ENCODE peak calls at places on chromosomes 5 and 9, in seven cellular contexts. H is ACHN; Y is fibroblast of mammary gland; W is ascending aorta; D is coronary artery; C is keratinocyte; P is activated CD4-positive, alpha-beta T cell treated with anti-CD3 and anti-CD28 coated beads, Interleukin-2, amount 50 U/mL, for 1 hour. N is an unnamed sample.

GRCh38 chr9:135893104-135893503 is 14.2 kb downstream of the CAMSAP1 start:
- DNase-seq in P (no peak), D (no peak), Y (no peak), C (no peak), H (no peak), W (no peak), N (no peak)

GRCh38 chr9:74497750-74498615 is 848 bp downstream of the RORB start:
- DNase-seq in P (no peak), W (peak), H (no peak), Y (peak), C (no peak), D (no peak), N (peak)

GRCh38 chr9:119368681-119369581 is at the start of gene BRINP1:
- DNase-seq in H (peak), P (no peak), Y (peak), D (no peak), C (no peak), W (no peak), N (no peak)

GRCh38 chr5:81994679-81995078 is 22.9 kb downstream of the ATG10 start:
- DNase-seq in C (no peak), Y (peak), H (no peak), P (no peak), D (no peak), W (no peak), N (no peak)

GRCh38 chr5:168528521-168529360 is at the start of gene FBLL1:
- DNase-seq in Y (peak), C (no peak), D (no peak), P (peak), H (peak), W (no peak), N (no peak)

GRCh38 chr5:41686767-41687166 is 176.4 kb upstream of the PLCXD3 start:
- DNase-seq in Y (no peak), W (no peak), P (no peak), D (no peak), H (no peak), C (no peak), N (no peak)

GRCh38 chr5:73844165-73844564 is 218.2 kb downstream of the ARHGEF28 start:
- DNase-seq in H (no peak), C (no peak), D (no peak), W (no peak), Y (no peak), P (no peak), N (no peak)

GRCh38 chr5:43564289-43564850 is 7.5 kb upstream of the PAIP1 start:
- DNase-seq in W (no peak), D (no peak), H (no peak), Y (no peak), C (no peak), P (no peak), N (no peak)

GRCh38 chr5:12147513-12147912 is 243.3 kb upstream of the CTNND2 start:
- DNase-seq in D (no peak), P (no peak), Y (no peak), C (no peak), W (no peak), H (no peak), N (no peak)

GRCh38 chr5:148708854-148709253 is 54.5 kb upstream of the HTR4 start:
- DNase-seq in P (no peak), C (no peak), W (no peak), D (no peak), H (no peak), Y (no peak), N (no peak)

GRCh38 chr5:55982957-55983381 is 11.8 kb downstream of the IL6ST start:
- DNase-seq in P (no peak), Y (peak), D (no peak), C (no peak), H (peak), W (no peak), N (no peak)

GRCh38 chr5:67089200-67089725 is 107.3 kb downstream of the CD180 start:
- DNase-seq in W (no peak), P (no peak), Y (peak), H (no peak), D (no peak), C (no peak), N (no peak)

GRCh38 chr9:113657765-113658564 is 194.4 kb downstream of the RGS3 start:
- DNase-seq in D (peak), H (peak), C (peak), Y (peak), W (peak), P (peak), N (peak)

GRCh38 chr9:110650991-110651411 is 17.6 kb upstream of the MUSK start:
- DNase-seq in C (no peak), H (no peak), P (no peak), W (peak), D (no peak), Y (peak), N (no peak)

GRCh38 chr5:111282798-111283197 is 58.6 kb downstream of the CAMK4 start:
- DNase-seq in P (no peak), D (no peak), H (no peak), Y (no peak), W (no peak), C (no peak), N (no peak)

GRCh38 chr9:5443845-5444244 is 6.1 kb upstream of the PLGRKT start:
- DNase-seq in W (no peak), H (no peak), Y (no peak), D (no peak), C (no peak), P (no peak), N (no peak)

GRCh38 chr5:155008669-155009068 is 4.9 kb upstream of the KIF4B start:
- DNase-seq in H (no peak), P (no peak), C (no peak), D (no peak), Y (no peak), W (no peak), N (no peak)

GRCh38 chr9:87212563-87213154 is 265.4 kb upstream of the GAS1 start:
- DNase-seq in D (no peak), Y (peak), H (no peak), P (no peak), C (peak), W (no peak), N (no peak)

GRCh38 chr9:3698531-3698930 is 172.7 kb upstream of the RFX3 start:
- DNase-seq in P (no peak), C (no peak), W (no peak), D (no peak), Y (peak), H (no peak), N (no peak)

GRCh38 chr9:136726631-136727191 is 14.3 kb downstream of the DIPK1B start:
- DNase-seq in H (no peak), C (no peak), P (peak), W (no peak), D (no peak), Y (peak), N (no peak)

GRCh38 chr9:12766357-12766756 is 8.5 kb upstream of the LURAP1L start:
- DNase-seq in P (no peak), W (no peak), Y (no peak), C (no peak), H (no peak), D (no peak), N (no peak)

GRCh38 chr5:109946610-109947009 is 256.9 kb downstream of the MAN2A1 start:
- DNase-seq in P (no peak), D (no peak), W (no peak), C (no peak), Y (no peak), H (no peak), N (no peak)

GRCh38 chr9:108622467-108622866 is 233.3 kb downstream of the ACTL7B start:
- DNase-seq in P (no peak), D (no peak), H (no peak), C (no peak), W (no peak), Y (peak), N (no peak)

GRCh38 chr9:13901176-13901575 is 412.8 kb downstream of the NFIB start:
- DNase-seq in W (no peak), C (no peak), P (no peak), H (no peak), Y (no peak), D (no peak), N (no peak)

GRCh38 chr9:86321373-86321772 is 32.8 kb downstream of the TUT7 start:
- DNase-seq in Y (peak), D (no peak), H (peak), P (no peak), W (no peak), C (no peak), N (no peak)

GRCh38 chr9:124694394-124695279 is 76.5 kb downstream of the NR6A1 start:
- DNase-seq in C (no peak), P (no peak), D (no peak), H (peak), Y (no peak), W (no peak), N (no peak)

GRCh38 chr5:75197746-75198145 is 38.9 kb downstream of the ANKRD31 start:
- DNase-seq in D (no peak), H (no peak), W (no peak), Y (no peak), P (no peak), C (no peak), N (no peak)

GRCh38 chr9:129626944-129627297 is 958 bp downstream of the NTMT1 start:
- DNase-seq in C (no peak), H (peak), W (no peak), D (no peak), P (no peak), Y (peak), N (no peak)

GRCh38 chr5:31995714-31996113 is 178.4 kb downstream of the GOLPH3 start:
- DNase-seq in H (no peak), Y (no peak), C (no peak), W (no peak), P (no peak), D (no peak), N (no peak)

GRCh38 chr9:68704804-68705635 is at the start of gene PIP5K1B:
- DNase-seq in H (peak), Y (peak), W (peak), P (no peak), D (peak), C (no peak), N (peak)

GRCh38 chr9:137314561-137315560 is 12.8 kb upstream of the NRARP start:
- DNase-seq in Y (no peak), C (no peak), D (peak), H (no peak), P (no peak), W (peak), N (no peak)

N was measured in sciatic nerve.